ENCODE peak calls at places on chromosomes 6 and 20, in ten cellular contexts. One of them, this sample, is unnamed.

GRCh38 chr6:2111162-2111677 is 134.2 kb downstream of the GMDS start:
- DNase-seq in NCI-H1092 treated with DMSO at 0.1 percent for 48 hours: no peak
- DNase-seq in left kidney: no peak
- DNase-seq in GOT3: no peak
- DNase-seq in ACHN: no peak
- DNase-seq in CD4-positive, CD25-positive, alpha-beta regulatory T cell: peak; percentile 35
- DNase-seq in SJSA1: no peak
- DNase-seq in AG09319: no peak
- DNase-seq in H54: peak; percentile 32
- DNase-seq in HFFc6: no peak
- DNase-seq in this sample: no peak

GRCh38 chr6:3230275-3231212 is 3.1 kb upstream of the TUBB2B start:
- DNase-seq in left kidney: peak; percentile 94
- DNase-seq in HFFc6: peak; percentile 38
- DNase-seq in GOT3: no peak
- DNase-seq in ACHN: peak; percentile 45
- DNase-seq in H54: no peak
- DNase-seq in AG09319: no peak
- DNase-seq in CD4-positive, CD25-positive, alpha-beta regulatory T cell: no peak
- DNase-seq in SJSA1: no peak
- DNase-seq in NCI-H1092 treated with DMSO at 0.1 percent for 48 hours: peak; percentile 64
- DNase-seq in this sample: peak; percentile 80

GRCh38 chr6:158488065-158488464 is 71.8 kb upstream of the TMEM181 start:
- DNase-seq in AG09319: peak; percentile 79
- DNase-seq in CD4-positive, CD25-positive, alpha-beta regulatory T cell: no peak
- DNase-seq in NCI-H1092 treated with DMSO at 0.1 percent for 48 hours: no peak
- DNase-seq in left kidney: no peak
- DNase-seq in GOT3: no peak
- DNase-seq in SJSA1: peak; percentile 82
- DNase-seq in H54: peak; percentile 66
- DNase-seq in HFFc6: peak; percentile 95
- DNase-seq in ACHN: peak; percentile 82
- DNase-seq in this sample: no peak

GRCh38 chr6:32483968-32484613 is 44.4 kb downstream of the HLA-DRA start:
- DNase-seq in H54: no peak
- DNase-seq in left kidney: no peak
- DNase-seq in HFFc6: no peak
- DNase-seq in NCI-H1092 treated with DMSO at 0.1 percent for 48 hours: no peak
- DNase-seq in AG09319: no peak
- DNase-seq in SJSA1: no peak
- DNase-seq in CD4-positive, CD25-positive, alpha-beta regulatory T cell: no peak
- DNase-seq in ACHN: no peak
- DNase-seq in GOT3: no peak
- DNase-seq in this sample: no peak

GRCh38 chr6:48243071-48243470 is 132.1 kb upstream of the PTCHD4 start:
- DNase-seq in SJSA1: no peak
- DNase-seq in HFFc6: no peak
- DNase-seq in GOT3: no peak
- DNase-seq in NCI-H1092 treated with DMSO at 0.1 percent for 48 hours: no peak
- DNase-seq in left kidney: no peak
- DNase-seq in CD4-positive, CD25-positive, alpha-beta regulatory T cell: no peak
- DNase-seq in H54: no peak
- DNase-seq in AG09319: no peak
- DNase-seq in ACHN: no peak
- DNase-seq in this sample: no peak

GRCh38 chr6:110656492-110656891 is 158.8 kb downstream of the CDK19 start:
- DNase-seq in left kidney: no peak
- DNase-seq in GOT3: no peak
- DNase-seq in HFFc6: no peak
- DNase-seq in NCI-H1092 treated with DMSO at 0.1 percent for 48 hours: no peak
- DNase-seq in SJSA1: no peak
- DNase-seq in CD4-positive, CD25-positive, alpha-beta regulatory T cell: no peak
- DNase-seq in ACHN: no peak
- DNase-seq in AG09319: no peak
- DNase-seq in H54: no peak
- DNase-seq in this sample: no peak

GRCh38 chr6:81049425-81050042 is 702.9 kb downstream of the TENT5A start:
- DNase-seq in AG09319: no peak
- DNase-seq in HFFc6: no peak
- DNase-seq in GOT3: no peak
- DNase-seq in H54: no peak
- DNase-seq in left kidney: no peak
- DNase-seq in CD4-positive, CD25-positive, alpha-beta regulatory T cell: no peak
- DNase-seq in SJSA1: no peak
- DNase-seq in ACHN: no peak
- DNase-seq in NCI-H1092 treated with DMSO at 0.1 percent for 48 hours: no peak
- DNase-seq in this sample: peak; percentile 22

GRCh38 chr6:138468320-138469015 is 30.8 kb downstream of the NHSL1 start:
- DNase-seq in SJSA1: no peak
- DNase-seq in left kidney: no peak
- DNase-seq in HFFc6: peak; percentile 45
- DNase-seq in NCI-H1092 treated with DMSO at 0.1 percent for 48 hours: no peak
- DNase-seq in AG09319: no peak
- DNase-seq in GOT3: no peak
- DNase-seq in H54: no peak
- DNase-seq in ACHN: no peak
- DNase-seq in CD4-positive, CD25-positive, alpha-beta regulatory T cell: no peak
- DNase-seq in this sample: no peak

GRCh38 chr20:36063916-36064660 is 90.5 kb upstream of the EPB41L1 start:
- DNase-seq in AG09319: no peak
- DNase-seq in left kidney: no peak
- DNase-seq in SJSA1: no peak
- DNase-seq in CD4-positive, CD25-positive, alpha-beta regulatory T cell: no peak
- DNase-seq in H54: no peak
- DNase-seq in NCI-H1092 treated with DMSO at 0.1 percent for 48 hours: peak; percentile 71
- DNase-seq in ACHN: no peak
- DNase-seq in HFFc6: no peak
- DNase-seq in GOT3: no peak
- DNase-seq in this sample: no peak

GRCh38 chr6:170434114-170434820 is 118.8 kb downstream of the PSMB1 start:
- DNase-seq in CD4-positive, CD25-positive, alpha-beta regulatory T cell: no peak
- DNase-seq in AG09319: no peak
- DNase-seq in left kidney: peak; percentile 83
- DNase-seq in SJSA1: no peak
- DNase-seq in H54: no peak
- DNase-seq in ACHN: no peak
- DNase-seq in GOT3: no peak
- DNase-seq in NCI-H1092 treated with DMSO at 0.1 percent for 48 hours: no peak
- DNase-seq in HFFc6: no peak
- DNase-seq in this sample: no peak

GRCh38 chr6:96138396-96138795 is 122.6 kb downstream of the FUT9 start:
- DNase-seq in SJSA1: no peak
- DNase-seq in AG09319: no peak
- DNase-seq in NCI-H1092 treated with DMSO at 0.1 percent for 48 hours: no peak
- DNase-seq in H54: no peak
- DNase-seq in CD4-positive, CD25-positive, alpha-beta regulatory T cell: no peak
- DNase-seq in GOT3: no peak
- DNase-seq in HFFc6: no peak
- DNase-seq in left kidney: no peak
- DNase-seq in ACHN: no peak
- DNase-seq in this sample: no peak

GRCh38 chr20:63735859-63736718 is at the start of gene LIME1:
- DNase-seq in CD4-positive, CD25-positive, alpha-beta regulatory T cell: peak; percentile 96
- DNase-seq in H54: no peak
- DNase-seq in AG09319: no peak
- DNase-seq in NCI-H1092 treated with DMSO at 0.1 percent for 48 hours: no peak
- DNase-seq in left kidney: no peak
- DNase-seq in GOT3: no peak
- DNase-seq in HFFc6: no peak
- DNase-seq in ACHN: no peak
- DNase-seq in SJSA1: no peak
- DNase-seq in this sample: no peak

GRCh38 chr6:142500265-142500786 is 198.5 kb downstream of the ADGRG6 start:
- DNase-seq in CD4-positive, CD25-positive, alpha-beta regulatory T cell: no peak
- DNase-seq in GOT3: no peak
- DNase-seq in left kidney: no peak
- DNase-seq in AG09319: no peak
- DNase-seq in SJSA1: no peak
- DNase-seq in H54: no peak
- DNase-seq in NCI-H1092 treated with DMSO at 0.1 percent for 48 hours: no peak
- DNase-seq in ACHN: no peak
- DNase-seq in HFFc6: no peak
- DNase-seq in this sample: no peak

GRCh38 chr20:22925613-22925983 is 109.5 kb upstream of the SSTR4 start:
- DNase-seq in AG09319: no peak
- DNase-seq in H54: no peak
- DNase-seq in SJSA1: no peak
- DNase-seq in HFFc6: no peak
- DNase-seq in NCI-H1092 treated with DMSO at 0.1 percent for 48 hours: no peak
- DNase-seq in left kidney: no peak
- DNase-seq in GOT3: no peak
- DNase-seq in CD4-positive, CD25-positive, alpha-beta regulatory T cell: no peak
- DNase-seq in ACHN: no peak
- DNase-seq in this sample: no peak

GRCh38 chr6:112939543-112939942 is 592.4 kb downstream of the RFPL4B start:
- DNase-seq in HFFc6: no peak
- DNase-seq in GOT3: no peak
- DNase-seq in left kidney: no peak
- DNase-seq in SJSA1: no peak
- DNase-seq in AG09319: no peak
- DNase-seq in NCI-H1092 treated with DMSO at 0.1 percent for 48 hours: peak; percentile 51
- DNase-seq in ACHN: no peak
- DNase-seq in CD4-positive, CD25-positive, alpha-beta regulatory T cell: no peak
- DNase-seq in H54: no peak
- DNase-seq in this sample: peak; percentile 55

GRCh38 chr6:34274129-34274528 is 25.3 kb upstream of the SMIM29 start:
- DNase-seq in CD4-positive, CD25-positive, alpha-beta regulatory T cell: no peak
- DNase-seq in SJSA1: no peak
- DNase-seq in left kidney: no peak
- DNase-seq in ACHN: no peak
- DNase-seq in NCI-H1092 treated with DMSO at 0.1 percent for 48 hours: no peak
- DNase-seq in H54: no peak
- DNase-seq in AG09319: no peak
- DNase-seq in HFFc6: no peak
- DNase-seq in GOT3: no peak
- DNase-seq in this sample: no peak

GRCh38 chr6:136611133-136611532 is 60.9 kb upstream of the MAP7 start:
- DNase-seq in AG09319: no peak
- DNase-seq in HFFc6: no peak
- DNase-seq in SJSA1: no peak
- DNase-seq in H54: no peak
- DNase-seq in left kidney: no peak
- DNase-seq in GOT3: no peak
- DNase-seq in ACHN: no peak
- DNase-seq in NCI-H1092 treated with DMSO at 0.1 percent for 48 hours: no peak
- DNase-seq in CD4-positive, CD25-positive, alpha-beta regulatory T cell: no peak
- DNase-seq in this sample: no peak

GRCh38 chr6:146345582-146345981 is 198.1 kb upstream of the RAB32 start:
- DNase-seq in ACHN: no peak
- DNase-seq in AG09319: no peak
- DNase-seq in NCI-H1092 treated with DMSO at 0.1 percent for 48 hours: no peak
- DNase-seq in H54: no peak
- DNase-seq in HFFc6: no peak
- DNase-seq in GOT3: no peak
- DNase-seq in CD4-positive, CD25-positive, alpha-beta regulatory T cell: no peak
- DNase-seq in SJSA1: no peak
- DNase-seq in left kidney: no peak
- DNase-seq in this sample: no peak

GRCh38 chr6:123383718-123384117 is 253.0 kb downstream of the TRDN start:
- DNase-seq in H54: no peak
- DNase-seq in SJSA1: no peak
- DNase-seq in AG09319: no peak
- DNase-seq in ACHN: no peak
- DNase-seq in NCI-H1092 treated with DMSO at 0.1 percent for 48 hours: no peak
- DNase-seq in GOT3: no peak
- DNase-seq in left kidney: no peak
- DNase-seq in HFFc6: no peak
- DNase-seq in CD4-positive, CD25-positive, alpha-beta regulatory T cell: no peak
- DNase-seq in this sample: no peak

GRCh38 chr6:31308050-31308844 is 36.4 kb upstream of the HLA-C start:
- DNase-seq in AG09319: no peak
- DNase-seq in ACHN: no peak
- DNase-seq in CD4-positive, CD25-positive, alpha-beta regulatory T cell: peak; percentile 83
- DNase-seq in SJSA1: no peak
- DNase-seq in GOT3: no peak
- DNase-seq in HFFc6: no peak
- DNase-seq in NCI-H1092 treated with DMSO at 0.1 percent for 48 hours: no peak
- DNase-seq in left kidney: peak; percentile 31
- DNase-seq in H54: no peak
- DNase-seq in this sample: peak; percentile 26

GRCh38 chr20:42792052-42792451 is 397.7 kb downstream of the PTPRT start:
- DNase-seq in CD4-positive, CD25-positive, alpha-beta regulatory T cell: no peak
- DNase-seq in SJSA1: no peak
- DNase-seq in left kidney: no peak
- DNase-seq in ACHN: no peak
- DNase-seq in HFFc6: no peak
- DNase-seq in NCI-H1092 treated with DMSO at 0.1 percent for 48 hours: no peak
- DNase-seq in GOT3: no peak
- DNase-seq in H54: no peak
- DNase-seq in AG09319: no peak
- DNase-seq in this sample: no peak

GRCh38 chr6:151546941-151547659 is 53.3 kb downstream of the CCDC170 start:
- DNase-seq in SJSA1: no peak
- DNase-seq in left kidney: no peak
- DNase-seq in GOT3: no peak
- DNase-seq in AG09319: no peak
- DNase-seq in CD4-positive, CD25-positive, alpha-beta regulatory T cell: no peak
- DNase-seq in HFFc6: no peak
- DNase-seq in ACHN: no peak
- DNase-seq in NCI-H1092 treated with DMSO at 0.1 percent for 48 hours: no peak
- DNase-seq in H54: no peak
- DNase-seq in this sample: no peak

GRCh38 chr20:56540415-56540814 is 7.4 kb downstream of the FAM209B start:
- DNase-seq in NCI-H1092 treated with DMSO at 0.1 percent for 48 hours: no peak
- DNase-seq in GOT3: no peak
- DNase-seq in SJSA1: no peak
- DNase-seq in CD4-positive, CD25-positive, alpha-beta regulatory T cell: no peak
- DNase-seq in left kidney: no peak
- DNase-seq in H54: peak; percentile 18
- DNase-seq in HFFc6: peak; percentile 26
- DNase-seq in ACHN: no peak
- DNase-seq in AG09319: no peak
- DNase-seq in this sample: no peak

GRCh38 chr20:35237486-35237885 is 11.0 kb downstream of the MMP24 start:
- DNase-seq in GOT3: no peak
- DNase-seq in NCI-H1092 treated with DMSO at 0.1 percent for 48 hours: no peak
- DNase-seq in ACHN: no peak
- DNase-seq in SJSA1: no peak
- DNase-seq in CD4-positive, CD25-positive, alpha-beta regulatory T cell: no peak
- DNase-seq in left kidney: no peak
- DNase-seq in HFFc6: peak; percentile 12
- DNase-seq in AG09319: no peak
- DNase-seq in H54: no peak
- DNase-seq in this sample: no peak

GRCh38 chr6:24932832-24933231 is 2.9 kb downstream of the RIPOR2 start:
- DNase-seq in HFFc6: no peak
- DNase-seq in ACHN: no peak
- DNase-seq in H54: no peak
- DNase-seq in SJSA1: no peak
- DNase-seq in GOT3: no peak
- DNase-seq in CD4-positive, CD25-positive, alpha-beta regulatory T cell: no peak
- DNase-seq in NCI-H1092 treated with DMSO at 0.1 percent for 48 hours: no peak
- DNase-seq in left kidney: no peak
- DNase-seq in AG09319: no peak
- DNase-seq in this sample: no peak

GRCh38 chr20:63893999-63894357 is 948 bp upstream of the DNAJC5 start:
- DNase-seq in HFFc6: no peak
- DNase-seq in GOT3: no peak
- DNase-seq in AG09319: no peak
- DNase-seq in CD4-positive, CD25-positive, alpha-beta regulatory T cell: no peak
- DNase-seq in left kidney: peak; percentile 26
- DNase-seq in SJSA1: no peak
- DNase-seq in H54: no peak
- DNase-seq in ACHN: no peak
- DNase-seq in NCI-H1092 treated with DMSO at 0.1 percent for 48 hours: no peak
- DNase-seq in this sample: no peak

GRCh38 chr20:2799688-2800589 is 488 bp downstream of the CPXM1 start:
- DNase-seq in AG09319: no peak
- DNase-seq in ACHN: no peak
- DNase-seq in CD4-positive, CD25-positive, alpha-beta regulatory T cell: peak; percentile 16
- DNase-seq in NCI-H1092 treated with DMSO at 0.1 percent for 48 hours: no peak
- DNase-seq in HFFc6: no peak
- DNase-seq in left kidney: peak; percentile 77
- DNase-seq in GOT3: no peak
- DNase-seq in SJSA1: no peak
- DNase-seq in H54: no peak
- DNase-seq in this sample: peak; percentile 36

GRCh38 chr20:54345301-54345724 is 130.1 kb upstream of the DOK5 start:
- DNase-seq in SJSA1: no peak
- DNase-seq in left kidney: peak; percentile 11
- DNase-seq in HFFc6: peak; percentile 87
- DNase-seq in NCI-H1092 treated with DMSO at 0.1 percent for 48 hours: no peak
- DNase-seq in H54: no peak
- DNase-seq in ACHN: peak; percentile 20
- DNase-seq in CD4-positive, CD25-positive, alpha-beta regulatory T cell: peak; percentile 16
- DNase-seq in GOT3: no peak
- DNase-seq in AG09319: peak; percentile 73
- DNase-seq in this sample: peak; percentile 77